ENCODE peak calls at places on chromosomes 11 and 22, in five cellular contexts. O, I, E, A and P are unnamed samples.

GRCh38 chr11:13343931-13344717 is 66.5 kb downstream of the BMAL1 start:
- DNase-seq in O (peak; percentile 42), I (peak; percentile 87), E (peak; percentile 81), A (peak; percentile 81), P (peak; percentile 37)

GRCh38 chr22:46783721-46784120 is 21.3 kb downstream of the TBC1D22A start:
- DNase-seq in O (no peak), I (no peak), E (peak; percentile 56), A (no peak), P (no peak)

GRCh38 chr11:111764621-111765020 is 1.6 kb downstream of the PPP2R1B start:
- DNase-seq in O (no peak), I (no peak), E (peak; percentile 61), A (peak; percentile 40), P (no peak)

GRCh38 chr11:31817621-31818493 is 6.7 kb upstream of the PAX6 start:
- DNase-seq in O (no peak), I (peak; percentile 85), E (no peak), A (no peak), P (no peak)

GRCh38 chr22:17366329-17366728 is 2.9 kb upstream of the CECR2 start:
- DNase-seq in O (no peak), I (no peak), E (no peak), A (no peak), P (no peak)

GRCh38 chr11:117221775-117222517 is 9.9 kb downstream of the PCSK7 start:
- DNase-seq in O (no peak), I (no peak), E (peak; percentile 54), A (peak; percentile 85), P (no peak)

GRCh38 chr11:30196400-30197206 is 34.2 kb upstream of the FSHB start:
- DNase-seq in O (no peak), I (peak; percentile 85), E (peak; percentile 58), A (peak; percentile 13), P (peak; percentile 6)

GRCh38 chr22:31279327-31279669 is 13.0 kb downstream of the PIK3IP1 start:
- DNase-seq in O (no peak), I (no peak), E (no peak), A (no peak), P (no peak)

GRCh38 chr11:110317516-110317932 is 21.1 kb upstream of the RDX start:
- DNase-seq in O (no peak), I (no peak), E (peak; percentile 21), A (peak; percentile 21), P (peak; percentile 60)

GRCh38 chr22:26428515-26429457 is at the start of gene ASPHD2:
- DNase-seq in O (no peak), I (peak; percentile 84), E (peak; percentile 80), A (peak; percentile 61), P (peak; percentile 47)

GRCh38 chr11:83566948-83567347 is 280.8 kb upstream of the CCDC90B start:
- DNase-seq in O (no peak), I (no peak), E (peak; percentile 93), A (peak; percentile 74), P (peak; percentile 59)

GRCh38 chr11:68270334-68271022 is 1.3 kb downstream of the C11orf24 start:
- DNase-seq in O (no peak), I (no peak), E (no peak), A (no peak), P (no peak)

GRCh38 chr11:59221438-59221837 is 8.7 kb upstream of the MPEG1 start:
- DNase-seq in O (no peak), I (no peak), E (peak; percentile 69), A (peak; percentile 91), P (no peak)

GRCh38 chr11:22521226-22521625 is 104.4 kb downstream of the FANCF start:
- DNase-seq in O (no peak), I (no peak), E (peak; percentile 83), A (peak; percentile 1), P (peak; percentile 88)

GRCh38 chr11:128061321-128061871 is 526.0 kb downstream of the ETS1 start:
- DNase-seq in O (no peak), I (peak; percentile 8), E (no peak), A (peak; percentile 74), P (peak; percentile 97)

GRCh38 chr11:130760515-130761125 is 155.7 kb downstream of the SNX19 start:
- DNase-seq in O (no peak), I (peak; percentile 47), E (no peak), A (no peak), P (no peak)

GRCh38 chr11:134264966-134265365 is 11.2 kb upstream of the GLB1L3 start:
- DNase-seq in O (no peak), I (no peak), E (no peak), A (no peak), P (no peak)

GRCh38 chr22:49997221-49997599 is 15.4 kb downstream of the IL17REL start:
- DNase-seq in O (no peak), I (no peak), E (no peak), A (no peak), P (no peak)

GRCh38 chr11:85483861-85484260 is 143.3 kb downstream of the DLG2 start:
- DNase-seq in O (no peak), I (no peak), E (no peak), A (peak; percentile 34), P (peak; percentile 19)

GRCh38 chr11:77287136-77287535 is 14.3 kb downstream of the GDPD4 start:
- DNase-seq in O (no peak), I (no peak), E (peak; percentile 30), A (no peak), P (peak; percentile 23)

GRCh38 chr11:45834298-45834756 is 12.9 kb upstream of the CRY2 start:
- DNase-seq in O (no peak), I (no peak), E (no peak), A (no peak), P (no peak)

GRCh38 chr11:114060402-114061052 is 1.0 kb downstream of the ZBTB16 start:
- DNase-seq in O (no peak), I (peak; percentile 51), E (peak; percentile 57), A (no peak), P (no peak)
- TF ChIP-seq EZH2 in O (peak; percentile 72), I (no peak), E (peak; percentile 1), A (peak; percentile 7), P (no peak)

GRCh38 chr11:36564376-36565032 is 3.3 kb upstream of the RAG1 start:
- DNase-seq in O (no peak), I (peak; percentile 85), E (peak; percentile 81), A (peak; percentile 77), P (peak; percentile 23)

GRCh38 chr11:36569095-36569494 is 1.3 kb downstream of the RAG1 start:
- DNase-seq in O (no peak), I (no peak), E (no peak), A (no peak), P (no peak)

GRCh38 chr11:36566407-36567053 is 1.3 kb upstream of the RAG1 start:
- DNase-seq in O (no peak), I (no peak), E (no peak), A (no peak), P (no peak)

GRCh38 chr11:36565033-36565610 is 2.7 kb upstream of the RAG1 start:
- DNase-seq in O (no peak), I (no peak), E (no peak), A (no peak), P (no peak)

GRCh38 chr11:36567684-36568083 is at the start of gene RAG1:
- DNase-seq in O (no peak), I (no peak), E (no peak), A (no peak), P (no peak)
- H3K4me2 ChIP-seq in O (no peak within 1 kb of the TSS), I (no peak within 1 kb of the TSS), E (no peak within 1 kb of the TSS), A (no peak within 1 kb of the TSS), P (no peak within 1 kb of the TSS)

GRCh38 chr11:121514401-121514981 is 61.7 kb upstream of the SORL1-AS1 start:
- DNase-seq in O (no peak), I (no peak), E (no peak), A (no peak), P (no peak)
- TF ChIP-seq EZH2 in O (no peak), I (no peak), E (no peak), A (no peak), P (no peak)

GRCh38 chr22:22943521-22944267 is 56.1 kb downstream of the IGLL5 start:
- DNase-seq in O (no peak), I (peak; percentile 39), E (no peak), A (no peak), P (no peak)

GRCh38 chr22:22941831-22942510 is 54.4 kb downstream of the IGLL5 start:
- DNase-seq in O (no peak), I (no peak), E (no peak), A (no peak), P (no peak)

GRCh38 chr22:22944268-22944985 is 56.8 kb downstream of the IGLL5 start:
- DNase-seq in O (no peak), I (peak; percentile 14), E (no peak), A (no peak), P (no peak)

GRCh38 chr22:22940961-22941605 is 53.5 kb downstream of the IGLL5 start:
- DNase-seq in O (no peak), I (no peak), E (no peak), A (no peak), P (no peak)

GRCh38 chr22:22942511-22943329 is 55.1 kb downstream of the IGLL5 start:
- DNase-seq in O (peak; percentile 19), I (peak; percentile 93), E (peak; percentile 66), A (peak; percentile 56), P (peak; percentile 14)
- H3K4me2 ChIP-seq in O (no peak overlapping the region), I (no peak overlapping the region), E (no peak overlapping the region), A (no peak overlapping the region), P (no peak overlapping the region)

DNA sequence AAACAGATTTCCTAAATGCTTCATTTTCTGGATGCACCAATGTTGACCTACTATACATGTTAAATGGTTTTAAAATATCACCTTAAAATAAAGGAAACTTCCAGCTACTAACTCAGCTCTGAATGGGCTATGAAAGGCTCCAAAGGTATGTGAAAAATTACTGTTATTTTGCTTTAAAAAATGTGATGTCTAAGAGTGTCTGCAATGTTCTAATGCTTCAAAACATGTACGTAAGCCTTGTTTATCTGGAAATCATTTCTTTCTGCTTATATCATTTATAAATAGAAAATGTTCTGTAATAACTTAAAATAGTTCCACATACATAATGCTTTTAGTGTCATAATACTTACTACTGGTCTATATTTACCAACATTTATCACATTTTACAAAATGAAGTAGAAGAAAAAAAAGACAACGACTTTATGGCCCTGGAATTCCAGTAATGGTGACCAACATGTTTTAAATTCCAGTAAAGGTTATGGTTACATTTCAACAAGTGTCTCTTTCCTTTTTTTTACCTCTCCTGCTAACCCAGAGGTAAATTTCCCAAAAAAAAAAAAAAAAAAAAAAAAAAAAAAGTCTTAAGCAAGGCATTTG is 2.5 kb downstream of the BDNF start:
- DNase-seq in O (no peak), I (peak; percentile 21), E (peak; percentile 48), A (no peak), P (peak; percentile 60)
- TF ChIP-seq EZH2 in O (no peak), I (no peak), E (no peak), A (no peak), P (no peak)

GRCh38 chr11:96524475-96524874 is 134.7 kb downstream of the JRKL start:
- DNase-seq in O (no peak), I (no peak), E (peak; percentile 1), A (peak; percentile 4), P (no peak)
- H3K4me2 ChIP-seq in O (no peak overlapping the region), I (no peak overlapping the region), E (no peak overlapping the region), A (no peak overlapping the region), P (no peak overlapping the region)

DNA sequence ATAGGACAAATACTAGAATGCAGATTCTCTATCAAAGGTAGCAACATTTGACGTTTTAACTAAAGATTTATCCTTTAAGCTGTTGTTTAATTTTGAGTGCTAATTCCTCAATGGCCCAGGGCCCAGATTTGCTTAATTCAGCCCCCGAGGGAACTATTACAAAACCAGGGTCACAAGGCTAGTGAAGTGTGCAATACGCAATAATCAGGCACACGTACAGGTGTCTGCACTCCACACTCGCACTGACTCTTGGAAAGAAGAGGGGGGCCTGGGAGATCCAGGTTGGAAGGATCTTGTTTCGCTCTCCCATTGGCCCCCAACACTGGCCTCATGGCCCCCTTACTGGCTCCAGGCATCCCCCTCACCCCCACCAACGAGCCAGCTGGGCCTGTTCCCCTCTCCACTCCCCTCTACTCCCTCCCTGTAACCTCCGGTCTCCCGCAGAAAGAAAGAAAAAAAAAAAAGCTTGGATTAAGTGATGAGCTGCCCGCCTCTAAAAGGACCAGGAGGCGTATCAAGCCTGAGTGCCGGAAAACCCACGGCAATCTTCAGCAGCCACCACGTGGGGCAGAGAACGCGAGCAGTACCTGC is 2.2 kb upstream of the KIRREL3 start:
- DNase-seq in O (no peak), I (no peak), E (peak; percentile 14), A (no peak), P (no peak)
- TF ChIP-seq EZH2 in O (peak; percentile 4), I (no peak), E (no peak), A (no peak), P (no peak)